ENCODE peak calls at places on chromosomes 4 and X, in seven cellular contexts. F is cardiac muscle cell, Q is HCT116, X is gastrocnemius medialis, O is GM12878, T is ovary, S is AG04450. R is an unnamed sample.

GRCh38 chr4:172202480-172203076 is 389.4 kb downstream of the GALNTL6 start:
- DNase-seq in F (peak), X (no peak), Q (peak), S (peak), O (no peak), T (no peak), R (peak)

GRCh38 chrX:41982966-41983365 is 59.6 kb upstream of the CASK start:
- DNase-seq in S (no peak), O (no peak), X (no peak), T (no peak), Q (no peak), F (no peak), R (no peak)

GRCh38 chr4:165756831-165757230 is 116.2 kb upstream of the TLL1 start:
- DNase-seq in X (no peak), Q (no peak), T (no peak), O (no peak), S (no peak), F (no peak), R (no peak)

GRCh38 chr4:16026155-16026761 is 57.6 kb downstream of the PROM1 start:
- DNase-seq in S (peak), F (peak), T (no peak), X (no peak), Q (peak), O (peak), R (peak)

GRCh38 chr4:41692717-41693345 is 55.7 kb downstream of the PHOX2B start:
- DNase-seq in S (peak), Q (peak), O (no peak), X (no peak), F (peak), T (peak), R (peak)

GRCh38 chr4:125319311-125319710 is 4.6 kb downstream of the FAT4 start:
- DNase-seq in Q (no peak), X (no peak), O (no peak), S (no peak), F (no peak), T (no peak), R (no peak)

GRCh38 chr4:41538017-41538733 is at the start of gene LIMCH1:
- DNase-seq in T (peak), S (no peak), O (no peak), X (peak), Q (no peak), F (peak), R (no peak)

GRCh38 chrX:49185062-49185394 is 1.1 kb downstream of the PRICKLE3 start:
- DNase-seq in Q (no peak), F (no peak), X (no peak), S (no peak), T (no peak), O (no peak), R (no peak)

GRCh38 chr4:11701978-11702377 is 273.3 kb upstream of the HS3ST1 start:
- DNase-seq in F (no peak), O (no peak), Q (no peak), X (no peak), S (no peak), T (no peak), R (no peak)

DNA sequence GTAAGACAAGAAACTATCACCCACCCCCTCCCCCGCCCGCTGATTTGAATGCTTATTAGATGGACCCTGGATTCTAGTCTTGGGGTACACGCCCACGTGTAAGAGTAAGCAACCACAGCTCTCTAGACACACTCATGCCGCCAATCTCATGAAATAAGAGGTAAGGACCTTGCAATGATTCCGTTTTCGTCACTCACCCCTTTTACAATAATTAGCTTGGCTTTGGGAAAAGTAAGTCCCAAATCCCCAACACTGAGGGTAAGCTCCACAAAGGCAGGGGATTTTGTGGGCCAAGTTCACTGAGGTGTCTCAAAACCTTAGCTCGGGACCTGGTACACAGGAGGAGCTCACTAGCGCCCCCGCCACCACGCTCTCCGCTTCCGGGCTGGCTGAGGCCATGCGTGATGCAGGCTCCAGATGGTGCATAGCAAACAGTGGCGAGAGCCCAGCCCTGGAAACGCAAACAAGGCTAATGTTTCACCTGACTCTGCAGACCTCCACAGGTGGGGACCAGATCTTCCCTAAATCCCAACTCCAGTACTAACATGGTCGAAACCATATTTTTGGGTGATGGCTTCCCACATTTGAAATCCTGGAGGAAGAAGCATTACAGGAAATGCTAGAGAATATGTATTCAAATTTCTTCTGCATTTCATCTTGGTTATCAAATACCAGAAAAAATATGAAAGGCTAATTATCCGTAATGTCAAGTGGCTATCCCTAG is 4.1 kb downstream of the PLAC8 start:
- DNase-seq in O (peak), F (peak), T (peak), Q (peak), X (peak), S (peak), R (peak)
- H3K27ac ChIP-seq in O (peak), F (no peak), T (no peak), Q (no peak), X (peak), S (no peak), R (no peak)

GRCh38 chr4:147408189-147408588 is 72.7 kb upstream of the EDNRA start:
- DNase-seq in F (no peak), Q (no peak), S (no peak), T (peak), O (no peak), X (no peak), R (no peak)

GRCh38 chr4:147409350-147409749 is 71.5 kb upstream of the EDNRA start:
- DNase-seq in S (peak), T (peak), Q (no peak), O (no peak), F (no peak), X (no peak), R (no peak)

DNA sequence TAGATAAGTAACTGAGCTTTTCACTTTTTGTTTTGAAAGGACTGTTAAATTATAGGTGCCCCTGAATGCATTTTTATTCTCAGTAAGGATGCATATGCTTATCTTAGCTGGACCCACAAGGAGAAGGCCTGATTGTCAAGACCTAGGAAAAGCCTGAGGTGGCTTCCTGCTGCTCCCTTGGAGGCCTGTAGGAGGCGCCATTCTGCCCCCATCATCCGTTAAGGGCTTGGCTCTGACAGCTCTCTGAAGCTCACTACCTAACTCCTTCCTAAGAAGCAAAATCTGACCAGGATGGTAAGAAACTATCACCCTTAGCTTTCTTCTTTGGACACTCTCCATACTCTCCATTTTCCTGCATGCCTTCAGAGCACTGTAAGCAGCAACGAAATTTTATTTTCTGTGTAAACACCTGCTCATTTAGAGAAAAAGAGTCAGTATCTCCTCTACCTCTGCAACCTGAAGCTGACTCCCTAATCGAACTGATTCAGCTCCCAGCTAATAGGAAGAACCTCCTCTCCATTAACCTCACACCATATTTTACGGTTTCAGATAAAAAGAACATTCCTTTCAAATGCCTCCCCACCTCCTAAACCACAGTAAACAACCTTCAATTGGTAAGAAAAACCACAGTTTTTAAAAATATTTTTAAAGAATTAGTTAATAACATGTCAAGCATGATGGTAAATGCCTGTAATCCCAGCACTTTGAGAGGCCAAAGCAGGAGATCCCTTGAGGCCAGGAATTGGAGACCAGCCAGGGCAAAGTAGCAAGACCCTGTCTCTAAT is 73.4 kb upstream of the EDNRA start:
- DNase-seq in Q (peak), S (no peak), T (peak), F (no peak), O (no peak), X (no peak), R (no peak)
- TF ChIP-seq CTCF in Q (peak), S (peak), T (no peak), F (peak), O (peak), X (no peak), R (peak)

GRCh38 chr4:168868856-168869201 is 141.2 kb downstream of the CBR4 start:
- DNase-seq in Q (no peak), S (no peak), T (no peak), O (no peak), F (no peak), X (no peak), R (no peak)
- H3K4me3 ChIP-seq in Q (no peak), S (no peak), T (no peak), O (no peak), F (no peak), X (no peak), R (no peak)

GRCh38 chr4:6191448-6192130 is 8.8 kb downstream of the JAKMIP1 start:
- DNase-seq in F (no peak), S (no peak), Q (no peak), O (no peak), T (no peak), X (no peak), R (no peak)

GRCh38 chr4:6192245-6192644 is 8.1 kb downstream of the JAKMIP1 start:
- DNase-seq in O (no peak), F (no peak), T (no peak), Q (no peak), S (no peak), X (no peak), R (no peak)

GRCh38 chr4:6188687-6189305 is 11.6 kb downstream of the JAKMIP1 start:
- DNase-seq in T (no peak), F (no peak), S (no peak), Q (no peak), O (no peak), X (no peak), R (no peak)

GRCh38 chr4:6189511-6189910 is 10.8 kb downstream of the JAKMIP1 start:
- DNase-seq in S (no peak), T (no peak), O (no peak), X (no peak), Q (no peak), F (no peak), R (no peak)

DNA sequence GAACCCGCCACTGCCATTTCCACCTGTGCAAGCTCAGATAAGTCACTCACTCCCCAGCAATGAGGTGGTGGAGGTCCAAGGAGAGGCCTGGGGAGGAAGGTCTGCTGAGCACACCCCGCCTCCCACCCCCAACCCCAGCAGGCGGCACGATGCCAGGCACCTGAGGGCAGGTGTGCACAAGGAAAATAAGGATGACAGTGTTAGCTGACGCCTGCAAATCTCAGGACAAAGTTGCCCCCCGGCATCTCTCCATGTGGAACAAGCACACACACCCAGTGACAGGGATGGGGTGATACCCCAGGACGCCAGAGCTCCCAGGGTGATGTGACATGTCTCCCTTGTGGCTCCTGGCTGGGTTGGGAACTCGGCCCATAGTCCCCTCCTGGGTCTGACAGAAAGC is 9.9 kb downstream of the JAKMIP1 start:
- DNase-seq in Q (no peak), O (no peak), T (no peak), X (no peak), F (no peak), S (no peak), R (no peak)
- H3K27ac ChIP-seq in Q (no peak), O (no peak), T (no peak), X (no peak), F (no peak), S (no peak), R (no peak)

GRCh38 chr4:54971474-54971950 is 153.9 kb downstream of the KDR start:
- DNase-seq in Q (peak), X (no peak), F (peak), O (no peak), S (peak), T (no peak), R (peak)

DNA sequence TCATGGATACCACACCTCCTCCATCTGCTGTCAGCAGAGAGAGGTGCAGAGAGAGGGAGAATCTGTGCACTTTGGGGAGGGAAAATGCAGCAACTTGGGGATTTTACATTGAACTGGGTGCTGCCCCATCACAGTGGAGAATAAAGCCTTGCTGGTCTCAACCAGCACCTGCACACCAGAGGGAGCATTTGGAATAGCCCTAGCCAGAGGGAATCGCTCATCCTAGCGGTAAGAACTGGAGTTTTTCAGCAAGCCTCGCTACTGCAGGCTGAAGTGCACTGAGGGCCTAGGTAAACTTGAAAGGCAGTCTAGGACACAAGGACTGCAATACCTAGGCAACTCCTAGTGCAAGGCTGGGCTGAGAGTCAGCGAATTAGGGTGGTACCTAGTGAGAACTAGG is 148.7 kb downstream of the KDR start:
- DNase-seq in T (no peak), O (no peak), F (peak), Q (no peak), X (no peak), S (no peak), R (no peak)
- TF ChIP-seq CTCF in T (no peak), O (no peak), F (no peak), Q (no peak), X (no peak), S (no peak), R (peak)